ENCODE peak calls at places on chromosome 7, in four cellular contexts. R is Calu3, L is neural crest cell, Z is lower lobe of right lung. B is an unnamed sample.

GRCh38 chr7:131581241-131582157 is 25.1 kb upstream of the PODXL start:
- DNase-seq in L (no peak), R (peak; percentile 6), Z (peak; percentile 56), B (no peak)

GRCh38 chr7:361680-362415 is 71.9 kb downstream of the FOXL3 start:
- DNase-seq in L (no peak), R (no peak), Z (peak; percentile 8), B (no peak)

GRCh38 chr7:157139142-157140117 is 704 bp downstream of the UBE3C start:
- DNase-seq in R (peak; percentile 33), Z (peak; percentile 77), L (no peak), B (peak; percentile 63)

GRCh38 chr7:30247546-30248386 is 36.6 kb upstream of the ZNRF2 start:
- DNase-seq in R (no peak), L (no peak), Z (no peak), B (no peak)

GRCh38 chr7:30584970-30585369 is 9.7 kb upstream of the GARS1 start:
- DNase-seq in Z (no peak), L (no peak), R (no peak), B (no peak)

GRCh38 chr7:50837965-50838364 is 55.3 kb upstream of the GRB10 start:
- DNase-seq in L (no peak), Z (no peak), R (peak; percentile 49), B (no peak)

GRCh38 chr7:11607676-11608075 is 224.3 kb downstream of the THSD7A start:
- DNase-seq in Z (no peak), L (no peak), R (no peak), B (no peak)

GRCh38 chr7:107643938-107644703 is 16.5 kb upstream of the SLC26A4 start:
- DNase-seq in Z (no peak), R (no peak), L (no peak), B (no peak)

GRCh38 chr7:29508608-29509007 is 55.0 kb upstream of the PRR15 start:
- DNase-seq in Z (peak; percentile 50), L (no peak), R (no peak), B (no peak)

GRCh38 chr7:11345621-11346020 is 371.9 kb downstream of the PHF14 start:
- DNase-seq in R (no peak), Z (no peak), L (no peak), B (no peak)

GRCh38 chr7:34497153-34497777 is 160.8 kb upstream of the NPSR1 start:
- DNase-seq in R (peak; percentile 32), Z (no peak), L (peak; percentile 6), B (peak; percentile 28)
- TF ChIP-seq CTCF in R (peak; percentile 50), Z (no peak), L (peak; percentile 58), B (peak; percentile 74)

DNA sequence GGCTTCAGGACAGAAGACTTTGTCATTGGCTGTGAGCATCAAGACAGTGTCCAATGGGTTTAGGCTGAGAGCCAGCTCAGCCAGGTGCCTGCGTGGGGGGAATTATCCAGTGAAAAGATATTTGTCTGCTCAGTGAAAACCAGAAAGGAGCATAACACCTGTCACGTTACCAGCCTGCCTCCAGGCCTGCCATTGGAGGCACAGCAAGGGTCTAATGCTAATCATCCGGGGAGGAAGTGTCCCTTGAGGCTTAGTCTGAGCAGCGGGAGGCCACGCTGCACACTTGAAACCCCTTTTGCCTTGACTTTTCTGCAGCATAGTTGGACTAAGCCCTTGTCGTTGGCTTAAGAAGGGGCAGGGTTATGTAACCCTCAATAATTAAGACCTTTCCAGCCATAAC is 639.7 kb upstream of the FOXK1 start:
- DNase-seq in L (no peak), R (no peak), Z (no peak), B (no peak)
- TF ChIP-seq CTCF in L (no peak), R (no peak), Z (no peak), B (no peak)

GRCh38 chr7:33735403-33735802 is 169.9 kb upstream of the BMPER start:
- DNase-seq in Z (no peak), R (no peak), L (no peak), B (no peak)
- TF ChIP-seq CTCF in Z (no peak), R (no peak), L (no peak), B (no peak)

GRCh38 chr7:134016942-134017303 is 110.2 kb upstream of the LRGUK start:
- DNase-seq in R (no peak), L (no peak), Z (no peak), B (no peak)
- TF ChIP-seq CTCF in R (peak; percentile 8), L (peak; percentile 36), Z (no peak), B (no peak)

GRCh38 chr7:41787951-41788350 is 85.1 kb upstream of the INHBA start:
- DNase-seq in L (no peak), R (no peak), Z (no peak), B (no peak)
- TF ChIP-seq CTCF in L (no peak), R (no peak), Z (no peak), B (no peak)

GRCh38 chr7:77349141-77349540 is 67.0 kb downstream of the GSAP start:
- DNase-seq in R (no peak), L (no peak), Z (no peak), B (no peak)
- TF ChIP-seq CTCF in R (no peak), L (no peak), Z (no peak), B (no peak)

GRCh38 chr7:2008101-2008935 is 224.4 kb downstream of the MAD1L1 start:
- DNase-seq in R (no peak), Z (peak; percentile 36), L (no peak), B (no peak)
- TF ChIP-seq CTCF in R (no peak), Z (no peak), L (no peak), B (no peak)

GRCh38 chr7:42876182-42877068 is 35.4 kb downstream of the C7orf25 start:
- DNase-seq in L (peak; percentile 72), R (peak; percentile 83), Z (no peak), B (peak; percentile 67)
- TF ChIP-seq CTCF in L (peak; percentile 88), R (peak; percentile 74), Z (peak; percentile 82), B (peak; percentile 88)

GRCh38 chr7:82548141-82548688 is 104.6 kb upstream of the CACNA2D1 start:
- DNase-seq in Z (no peak), L (no peak), R (no peak), B (no peak)
- TF ChIP-seq CTCF in Z (no peak), L (no peak), R (no peak), B (no peak)

B was measured in endothelial cell.